ENCODE peak calls at places on chromosomes 4 and X, in eight cellular contexts. One of them, this sample, is unnamed.

GRCh38 chr4:130026185-130026584 is 930.2 kb downstream of the C4orf33 start:
- DNase-seq in RWPE1: no peak
- DNase-seq in NCI-H2171 treated with DMSO at 0.1 percent for 48 hours: peak; percentile 79
- DNase-seq in sciatic nerve: no peak
- DNase-seq in ELF-1: peak; percentile 93
- DNase-seq in LoVo: no peak
- DNase-seq in OCI-LY7: peak; percentile 57
- DNase-seq in HFF-Myc: no peak
- DNase-seq in this sample: no peak

GRCh38 chrX:42442745-42443144 is 335.2 kb downstream of the PPP1R2C start:
- DNase-seq in HFF-Myc: no peak
- DNase-seq in sciatic nerve: no peak
- DNase-seq in NCI-H2171 treated with DMSO at 0.1 percent for 48 hours: peak; percentile 43
- DNase-seq in LoVo: no peak
- DNase-seq in RWPE1: no peak
- DNase-seq in OCI-LY7: no peak
- DNase-seq in ELF-1: no peak
- DNase-seq in this sample: no peak

GRCh38 chrX:131841496-131842410 is 181.3 kb upstream of the STK26 start:
- DNase-seq in RWPE1: peak; percentile 49
- DNase-seq in HFF-Myc: no peak
- DNase-seq in sciatic nerve: no peak
- DNase-seq in LoVo: peak; percentile 43
- DNase-seq in ELF-1: peak; percentile 88
- DNase-seq in OCI-LY7: peak; percentile 52
- DNase-seq in NCI-H2171 treated with DMSO at 0.1 percent for 48 hours: peak; percentile 38
- DNase-seq in this sample: peak; percentile 70

GRCh38 chrX:1207496-1208025 is 4.9 kb downstream of the CRLF2 start:
- DNase-seq in RWPE1: no peak
- DNase-seq in LoVo: no peak
- DNase-seq in sciatic nerve: peak; percentile 33
- DNase-seq in ELF-1: no peak
- DNase-seq in OCI-LY7: no peak
- DNase-seq in HFF-Myc: no peak
- DNase-seq in NCI-H2171 treated with DMSO at 0.1 percent for 48 hours: no peak
- DNase-seq in this sample: no peak

GRCh38 chr4:184838249-184839074 is 12.7 kb upstream of the ACSL1 start:
- DNase-seq in RWPE1: no peak
- DNase-seq in LoVo: peak; percentile 25
- DNase-seq in HFF-Myc: no peak
- DNase-seq in NCI-H2171 treated with DMSO at 0.1 percent for 48 hours: no peak
- DNase-seq in ELF-1: no peak
- DNase-seq in OCI-LY7: no peak
- DNase-seq in sciatic nerve: no peak
- DNase-seq in this sample: no peak

GRCh38 chr4:141713771-141714445 is 77.5 kb downstream of the IL15 start:
- DNase-seq in RWPE1: peak; percentile 57
- DNase-seq in NCI-H2171 treated with DMSO at 0.1 percent for 48 hours: no peak
- DNase-seq in LoVo: no peak
- DNase-seq in HFF-Myc: peak; percentile 17
- DNase-seq in ELF-1: no peak
- DNase-seq in OCI-LY7: no peak
- DNase-seq in sciatic nerve: no peak
- DNase-seq in this sample: no peak

GRCh38 chrX:375181-376036 is 11.3 kb downstream of the PPP2R3B start:
- DNase-seq in HFF-Myc: no peak
- DNase-seq in NCI-H2171 treated with DMSO at 0.1 percent for 48 hours: no peak
- DNase-seq in sciatic nerve: no peak
- DNase-seq in LoVo: peak; percentile 29
- DNase-seq in RWPE1: peak; percentile 2
- DNase-seq in ELF-1: no peak
- DNase-seq in OCI-LY7: no peak
- DNase-seq in this sample: no peak

GRCh38 chrX:132375941-132376340 is 112.9 kb downstream of the MBNL3 start:
- DNase-seq in LoVo: no peak
- DNase-seq in OCI-LY7: peak; percentile 4
- DNase-seq in ELF-1: no peak
- DNase-seq in HFF-Myc: no peak
- DNase-seq in RWPE1: no peak
- DNase-seq in sciatic nerve: no peak
- DNase-seq in NCI-H2171 treated with DMSO at 0.1 percent for 48 hours: peak; percentile 1
- DNase-seq in this sample: peak; percentile 0

GRCh38 chrX:149881081-149881711 is at the start of gene MAGEA8:
- DNase-seq in RWPE1: no peak
- DNase-seq in HFF-Myc: no peak
- DNase-seq in sciatic nerve: no peak
- DNase-seq in OCI-LY7: no peak
- DNase-seq in ELF-1: peak; percentile 53
- DNase-seq in LoVo: no peak
- DNase-seq in NCI-H2171 treated with DMSO at 0.1 percent for 48 hours: no peak
- DNase-seq in this sample: peak; percentile 21

GRCh38 chr4:115596265-115597001 is 483.0 kb upstream of the NDST4 start:
- DNase-seq in HFF-Myc: no peak
- DNase-seq in ELF-1: peak; percentile 75
- DNase-seq in NCI-H2171 treated with DMSO at 0.1 percent for 48 hours: no peak
- DNase-seq in LoVo: no peak
- DNase-seq in sciatic nerve: no peak
- DNase-seq in RWPE1: no peak
- DNase-seq in OCI-LY7: no peak
- DNase-seq in this sample: no peak

GRCh38 chr4:80207172-80207583 is 9.9 kb downstream of the PRDM8 start:
- DNase-seq in NCI-H2171 treated with DMSO at 0.1 percent for 48 hours: no peak
- DNase-seq in OCI-LY7: no peak
- DNase-seq in HFF-Myc: no peak
- DNase-seq in LoVo: no peak
- DNase-seq in RWPE1: no peak
- DNase-seq in ELF-1: no peak
- DNase-seq in sciatic nerve: no peak
- DNase-seq in this sample: no peak

GRCh38 chr4:18536420-18536819 is 514.9 kb upstream of the LCORL start:
- DNase-seq in LoVo: no peak
- DNase-seq in ELF-1: peak; percentile 3
- DNase-seq in sciatic nerve: no peak
- DNase-seq in OCI-LY7: no peak
- DNase-seq in HFF-Myc: no peak
- DNase-seq in NCI-H2171 treated with DMSO at 0.1 percent for 48 hours: no peak
- DNase-seq in RWPE1: no peak
- DNase-seq in this sample: no peak

GRCh38 chr4:98573791-98574190 is 84.6 kb downstream of the TSPAN5 start:
- DNase-seq in RWPE1: peak; percentile 8
- DNase-seq in OCI-LY7: no peak
- DNase-seq in ELF-1: no peak
- DNase-seq in NCI-H2171 treated with DMSO at 0.1 percent for 48 hours: no peak
- DNase-seq in LoVo: no peak
- DNase-seq in HFF-Myc: no peak
- DNase-seq in sciatic nerve: no peak
- DNase-seq in this sample: no peak

GRCh38 chr4:188975271-188975670 is 836.0 kb downstream of the TRIML1 start:
- DNase-seq in ELF-1: peak; percentile 24
- DNase-seq in NCI-H2171 treated with DMSO at 0.1 percent for 48 hours: no peak
- DNase-seq in LoVo: no peak
- DNase-seq in HFF-Myc: no peak
- DNase-seq in OCI-LY7: no peak
- DNase-seq in sciatic nerve: no peak
- DNase-seq in RWPE1: no peak
- DNase-seq in this sample: no peak

GRCh38 chrX:27966492-27966891 is 14.8 kb downstream of the DCAF8L1 start:
- DNase-seq in NCI-H2171 treated with DMSO at 0.1 percent for 48 hours: no peak
- DNase-seq in HFF-Myc: no peak
- DNase-seq in sciatic nerve: no peak
- DNase-seq in ELF-1: no peak
- DNase-seq in RWPE1: no peak
- DNase-seq in LoVo: peak; percentile 28
- DNase-seq in OCI-LY7: no peak
- DNase-seq in this sample: no peak

GRCh38 chrX:37662181-37662580 is 23.4 kb upstream of the XK start:
- DNase-seq in NCI-H2171 treated with DMSO at 0.1 percent for 48 hours: no peak
- DNase-seq in sciatic nerve: no peak
- DNase-seq in HFF-Myc: no peak
- DNase-seq in RWPE1: no peak
- DNase-seq in OCI-LY7: no peak
- DNase-seq in LoVo: no peak
- DNase-seq in ELF-1: no peak
- DNase-seq in this sample: no peak

This sample was measured in erythroblast.